ENCODE peak calls at places on chromosomes 7 and 10, in ten cellular contexts. One of them, this sample, is unnamed.

GRCh38 chr7:29806793-29807178 is 478 bp downstream of the WIPF3 start:
- ATAC-seq in activated T-cell treated with anti-CD3 and anti-CD28 coated beads, Interleukin-2, amount 50 U/mL, for 72 hours: no peak
- ATAC-seq in activated CD8-positive, alpha-beta memory T cell treated with anti-CD3 and anti-CD28 coated beads, Interleukin-2, amount 10 ng/mL, durations not matched to agents 7 days and 5 days: no peak
- ATAC-seq in Right ventricle myocardium inferior: no peak
- ATAC-seq in esophagus mucosa: peak; percentile 26
- ATAC-seq in lower lobe of right lung: no peak
- ATAC-seq in T-cell: no peak
- ATAC-seq in gastroesophageal sphincter: peak; percentile 32
- ATAC-seq in DND-41: no peak
- ATAC-seq in activated CD8-positive, alpha-beta T cell treated with anti-CD3 and anti-CD28 coated beads for 36 hours: no peak
- ATAC-seq in this sample: no peak

GRCh38 chr10:121596668-121597503 is 1.4 kb downstream of the FGFR2 start:
- ATAC-seq in DND-41: no peak
- ATAC-seq in gastroesophageal sphincter: peak; percentile 48
- ATAC-seq in activated CD8-positive, alpha-beta memory T cell treated with anti-CD3 and anti-CD28 coated beads, Interleukin-2, amount 10 ng/mL, durations not matched to agents 7 days and 5 days: no peak
- ATAC-seq in lower lobe of right lung: peak; percentile 77
- ATAC-seq in T-cell: no peak
- ATAC-seq in esophagus mucosa: peak; percentile 54
- ATAC-seq in activated CD8-positive, alpha-beta T cell treated with anti-CD3 and anti-CD28 coated beads for 36 hours: no peak
- ATAC-seq in Right ventricle myocardium inferior: peak; percentile 54
- ATAC-seq in activated T-cell treated with anti-CD3 and anti-CD28 coated beads, Interleukin-2, amount 50 U/mL, for 72 hours: no peak
- ATAC-seq in this sample: no peak

GRCh38 chr10:7886056-7886455 is 67.8 kb downstream of the TAF3 start:
- ATAC-seq in Right ventricle myocardium inferior: no peak
- ATAC-seq in activated CD8-positive, alpha-beta memory T cell treated with anti-CD3 and anti-CD28 coated beads, Interleukin-2, amount 10 ng/mL, durations not matched to agents 7 days and 5 days: no peak
- ATAC-seq in esophagus mucosa: peak; percentile 59
- ATAC-seq in gastroesophageal sphincter: no peak
- ATAC-seq in T-cell: no peak
- ATAC-seq in activated T-cell treated with anti-CD3 and anti-CD28 coated beads, Interleukin-2, amount 50 U/mL, for 72 hours: no peak
- ATAC-seq in activated CD8-positive, alpha-beta T cell treated with anti-CD3 and anti-CD28 coated beads for 36 hours: no peak
- ATAC-seq in DND-41: no peak
- ATAC-seq in lower lobe of right lung: no peak
- ATAC-seq in this sample: no peak

GRCh38 chr10:61452229-61452651 is 941 bp downstream of the TMEM26 start:
- ATAC-seq in gastroesophageal sphincter: no peak
- ATAC-seq in esophagus mucosa: no peak
- ATAC-seq in activated T-cell treated with anti-CD3 and anti-CD28 coated beads, Interleukin-2, amount 50 U/mL, for 72 hours: peak; percentile 25
- ATAC-seq in activated CD8-positive, alpha-beta T cell treated with anti-CD3 and anti-CD28 coated beads for 36 hours: no peak
- ATAC-seq in Right ventricle myocardium inferior: no peak
- ATAC-seq in T-cell: no peak
- ATAC-seq in activated CD8-positive, alpha-beta memory T cell treated with anti-CD3 and anti-CD28 coated beads, Interleukin-2, amount 10 ng/mL, durations not matched to agents 7 days and 5 days: no peak
- ATAC-seq in DND-41: peak; percentile 68
- ATAC-seq in lower lobe of right lung: peak; percentile 25
- ATAC-seq in this sample: no peak

GRCh38 chr7:47846117-47846836 is 102.0 kb downstream of the PKD1L1 start:
- ATAC-seq in activated CD8-positive, alpha-beta T cell treated with anti-CD3 and anti-CD28 coated beads for 36 hours: no peak
- ATAC-seq in T-cell: no peak
- ATAC-seq in DND-41: no peak
- ATAC-seq in gastroesophageal sphincter: no peak
- ATAC-seq in activated T-cell treated with anti-CD3 and anti-CD28 coated beads, Interleukin-2, amount 50 U/mL, for 72 hours: no peak
- ATAC-seq in activated CD8-positive, alpha-beta memory T cell treated with anti-CD3 and anti-CD28 coated beads, Interleukin-2, amount 10 ng/mL, durations not matched to agents 7 days and 5 days: no peak
- ATAC-seq in esophagus mucosa: peak; percentile 48
- ATAC-seq in lower lobe of right lung: peak; percentile 52
- ATAC-seq in Right ventricle myocardium inferior: peak; percentile 53
- ATAC-seq in this sample: no peak

GRCh38 chr7:158572000-158572828 is 15.4 kb downstream of the PTPRN2 start:
- ATAC-seq in DND-41: peak; percentile 50
- ATAC-seq in T-cell: no peak
- ATAC-seq in Right ventricle myocardium inferior: peak; percentile 28
- ATAC-seq in activated T-cell treated with anti-CD3 and anti-CD28 coated beads, Interleukin-2, amount 50 U/mL, for 72 hours: no peak
- ATAC-seq in esophagus mucosa: no peak
- ATAC-seq in activated CD8-positive, alpha-beta memory T cell treated with anti-CD3 and anti-CD28 coated beads, Interleukin-2, amount 10 ng/mL, durations not matched to agents 7 days and 5 days: no peak
- ATAC-seq in activated CD8-positive, alpha-beta T cell treated with anti-CD3 and anti-CD28 coated beads for 36 hours: no peak
- ATAC-seq in lower lobe of right lung: no peak
- ATAC-seq in gastroesophageal sphincter: no peak
- ATAC-seq in this sample: no peak

GRCh38 chr7:115478426-115478825 is 552.1 kb downstream of the TFEC start:
- ATAC-seq in activated T-cell treated with anti-CD3 and anti-CD28 coated beads, Interleukin-2, amount 50 U/mL, for 72 hours: no peak
- ATAC-seq in T-cell: no peak
- ATAC-seq in lower lobe of right lung: no peak
- ATAC-seq in esophagus mucosa: no peak
- ATAC-seq in gastroesophageal sphincter: no peak
- ATAC-seq in activated CD8-positive, alpha-beta T cell treated with anti-CD3 and anti-CD28 coated beads for 36 hours: no peak
- ATAC-seq in activated CD8-positive, alpha-beta memory T cell treated with anti-CD3 and anti-CD28 coated beads, Interleukin-2, amount 10 ng/mL, durations not matched to agents 7 days and 5 days: no peak
- ATAC-seq in DND-41: no peak
- ATAC-seq in Right ventricle myocardium inferior: no peak
- ATAC-seq in this sample: no peak

GRCh38 chr7:31439165-31439564 is 74.7 kb upstream of the ITPRID1 start:
- ATAC-seq in Right ventricle myocardium inferior: no peak
- ATAC-seq in gastroesophageal sphincter: no peak
- ATAC-seq in DND-41: no peak
- ATAC-seq in activated CD8-positive, alpha-beta memory T cell treated with anti-CD3 and anti-CD28 coated beads, Interleukin-2, amount 10 ng/mL, durations not matched to agents 7 days and 5 days: no peak
- ATAC-seq in T-cell: no peak
- ATAC-seq in activated T-cell treated with anti-CD3 and anti-CD28 coated beads, Interleukin-2, amount 50 U/mL, for 72 hours: no peak
- ATAC-seq in esophagus mucosa: no peak
- ATAC-seq in lower lobe of right lung: no peak
- ATAC-seq in activated CD8-positive, alpha-beta T cell treated with anti-CD3 and anti-CD28 coated beads for 36 hours: no peak
- ATAC-seq in this sample: no peak

GRCh38 chr7:129824291-129825004 is 128.3 kb downstream of the UBE2H start:
- ATAC-seq in gastroesophageal sphincter: no peak
- ATAC-seq in T-cell: no peak
- ATAC-seq in esophagus mucosa: no peak
- ATAC-seq in activated T-cell treated with anti-CD3 and anti-CD28 coated beads, Interleukin-2, amount 50 U/mL, for 72 hours: no peak
- ATAC-seq in DND-41: no peak
- ATAC-seq in activated CD8-positive, alpha-beta T cell treated with anti-CD3 and anti-CD28 coated beads for 36 hours: no peak
- ATAC-seq in Right ventricle myocardium inferior: no peak
- ATAC-seq in activated CD8-positive, alpha-beta memory T cell treated with anti-CD3 and anti-CD28 coated beads, Interleukin-2, amount 10 ng/mL, durations not matched to agents 7 days and 5 days: no peak
- ATAC-seq in lower lobe of right lung: no peak
- ATAC-seq in this sample: no peak

GRCh38 chr7:122902751-122903495 is 16.7 kb upstream of the CADPS2 start:
- ATAC-seq in esophagus mucosa: no peak
- ATAC-seq in T-cell: no peak
- ATAC-seq in activated T-cell treated with anti-CD3 and anti-CD28 coated beads, Interleukin-2, amount 50 U/mL, for 72 hours: no peak
- ATAC-seq in lower lobe of right lung: no peak
- ATAC-seq in activated CD8-positive, alpha-beta T cell treated with anti-CD3 and anti-CD28 coated beads for 36 hours: no peak
- ATAC-seq in gastroesophageal sphincter: no peak
- ATAC-seq in activated CD8-positive, alpha-beta memory T cell treated with anti-CD3 and anti-CD28 coated beads, Interleukin-2, amount 10 ng/mL, durations not matched to agents 7 days and 5 days: no peak
- ATAC-seq in DND-41: no peak
- ATAC-seq in Right ventricle myocardium inferior: no peak
- ATAC-seq in this sample: no peak

GRCh38 chr10:115921795-115922194 is 351.2 kb downstream of the GFRA1 start:
- ATAC-seq in esophagus mucosa: peak; percentile 56
- ATAC-seq in activated CD8-positive, alpha-beta T cell treated with anti-CD3 and anti-CD28 coated beads for 36 hours: no peak
- ATAC-seq in activated T-cell treated with anti-CD3 and anti-CD28 coated beads, Interleukin-2, amount 50 U/mL, for 72 hours: no peak
- ATAC-seq in activated CD8-positive, alpha-beta memory T cell treated with anti-CD3 and anti-CD28 coated beads, Interleukin-2, amount 10 ng/mL, durations not matched to agents 7 days and 5 days: no peak
- ATAC-seq in Right ventricle myocardium inferior: no peak
- ATAC-seq in DND-41: no peak
- ATAC-seq in gastroesophageal sphincter: no peak
- ATAC-seq in lower lobe of right lung: no peak
- ATAC-seq in T-cell: no peak
- ATAC-seq in this sample: no peak

GRCh38 chr10:113480828-113481502 is 71.9 kb upstream of the HABP2 start:
- ATAC-seq in Right ventricle myocardium inferior: no peak
- ATAC-seq in esophagus mucosa: peak; percentile 93
- ATAC-seq in activated CD8-positive, alpha-beta memory T cell treated with anti-CD3 and anti-CD28 coated beads, Interleukin-2, amount 10 ng/mL, durations not matched to agents 7 days and 5 days: no peak
- ATAC-seq in activated T-cell treated with anti-CD3 and anti-CD28 coated beads, Interleukin-2, amount 50 U/mL, for 72 hours: no peak
- ATAC-seq in T-cell: no peak
- ATAC-seq in gastroesophageal sphincter: no peak
- ATAC-seq in lower lobe of right lung: peak; percentile 93
- ATAC-seq in DND-41: no peak
- ATAC-seq in activated CD8-positive, alpha-beta T cell treated with anti-CD3 and anti-CD28 coated beads for 36 hours: no peak
- ATAC-seq in this sample: no peak

GRCh38 chr7:20777377-20778062 is 9.2 kb downstream of the SP8 start:
- ATAC-seq in activated T-cell treated with anti-CD3 and anti-CD28 coated beads, Interleukin-2, amount 50 U/mL, for 72 hours: no peak
- ATAC-seq in Right ventricle myocardium inferior: no peak
- ATAC-seq in activated CD8-positive, alpha-beta memory T cell treated with anti-CD3 and anti-CD28 coated beads, Interleukin-2, amount 10 ng/mL, durations not matched to agents 7 days and 5 days: no peak
- ATAC-seq in activated CD8-positive, alpha-beta T cell treated with anti-CD3 and anti-CD28 coated beads for 36 hours: no peak
- ATAC-seq in esophagus mucosa: no peak
- ATAC-seq in T-cell: no peak
- ATAC-seq in DND-41: no peak
- ATAC-seq in gastroesophageal sphincter: peak; percentile 13
- ATAC-seq in lower lobe of right lung: peak; percentile 72
- ATAC-seq in this sample: no peak

GRCh38 chr7:55130079-55130476 is 111.3 kb downstream of the EGFR start:
- ATAC-seq in T-cell: no peak
- ATAC-seq in esophagus mucosa: peak; percentile 25
- ATAC-seq in DND-41: no peak
- ATAC-seq in activated CD8-positive, alpha-beta T cell treated with anti-CD3 and anti-CD28 coated beads for 36 hours: no peak
- ATAC-seq in gastroesophageal sphincter: peak; percentile 11
- ATAC-seq in activated CD8-positive, alpha-beta memory T cell treated with anti-CD3 and anti-CD28 coated beads, Interleukin-2, amount 10 ng/mL, durations not matched to agents 7 days and 5 days: no peak
- ATAC-seq in lower lobe of right lung: no peak
- ATAC-seq in Right ventricle myocardium inferior: no peak
- ATAC-seq in activated T-cell treated with anti-CD3 and anti-CD28 coated beads, Interleukin-2, amount 50 U/mL, for 72 hours: no peak
- ATAC-seq in this sample: no peak

GRCh38 chr7:99129536-99129935 is 14.4 kb downstream of the SMURF1 start:
- ATAC-seq in activated CD8-positive, alpha-beta memory T cell treated with anti-CD3 and anti-CD28 coated beads, Interleukin-2, amount 10 ng/mL, durations not matched to agents 7 days and 5 days: no peak
- ATAC-seq in DND-41: no peak
- ATAC-seq in activated CD8-positive, alpha-beta T cell treated with anti-CD3 and anti-CD28 coated beads for 36 hours: no peak
- ATAC-seq in activated T-cell treated with anti-CD3 and anti-CD28 coated beads, Interleukin-2, amount 50 U/mL, for 72 hours: no peak
- ATAC-seq in T-cell: no peak
- ATAC-seq in gastroesophageal sphincter: no peak
- ATAC-seq in lower lobe of right lung: no peak
- ATAC-seq in esophagus mucosa: no peak
- ATAC-seq in Right ventricle myocardium inferior: no peak
- ATAC-seq in this sample: no peak

GRCh38 chr10:97574374-97575100 is 2.0 kb downstream of the ANKRD2 start:
- ATAC-seq in activated CD8-positive, alpha-beta memory T cell treated with anti-CD3 and anti-CD28 coated beads, Interleukin-2, amount 10 ng/mL, durations not matched to agents 7 days and 5 days: no peak
- ATAC-seq in lower lobe of right lung: peak; percentile 78
- ATAC-seq in activated T-cell treated with anti-CD3 and anti-CD28 coated beads, Interleukin-2, amount 50 U/mL, for 72 hours: no peak
- ATAC-seq in activated CD8-positive, alpha-beta T cell treated with anti-CD3 and anti-CD28 coated beads for 36 hours: no peak
- ATAC-seq in T-cell: no peak
- ATAC-seq in Right ventricle myocardium inferior: peak; percentile 62
- ATAC-seq in DND-41: no peak
- ATAC-seq in gastroesophageal sphincter: peak; percentile 88
- ATAC-seq in esophagus mucosa: peak; percentile 37
- ATAC-seq in this sample: no peak

GRCh38 chr7:135321556-135321955 is 87.9 kb downstream of the STRA8 start:
- ATAC-seq in T-cell: no peak
- ATAC-seq in activated CD8-positive, alpha-beta memory T cell treated with anti-CD3 and anti-CD28 coated beads, Interleukin-2, amount 10 ng/mL, durations not matched to agents 7 days and 5 days: no peak
- ATAC-seq in lower lobe of right lung: no peak
- ATAC-seq in DND-41: no peak
- ATAC-seq in esophagus mucosa: peak; percentile 74
- ATAC-seq in activated T-cell treated with anti-CD3 and anti-CD28 coated beads, Interleukin-2, amount 50 U/mL, for 72 hours: no peak
- ATAC-seq in Right ventricle myocardium inferior: peak; percentile 92
- ATAC-seq in activated CD8-positive, alpha-beta T cell treated with anti-CD3 and anti-CD28 coated beads for 36 hours: no peak
- ATAC-seq in gastroesophageal sphincter: peak; percentile 70
- ATAC-seq in this sample: no peak

GRCh38 chr10:68180490-68180889 is 51.4 kb downstream of the ATOH7 start:
- ATAC-seq in activated T-cell treated with anti-CD3 and anti-CD28 coated beads, Interleukin-2, amount 50 U/mL, for 72 hours: no peak
- ATAC-seq in activated CD8-positive, alpha-beta T cell treated with anti-CD3 and anti-CD28 coated beads for 36 hours: no peak
- ATAC-seq in gastroesophageal sphincter: no peak
- ATAC-seq in DND-41: no peak
- ATAC-seq in lower lobe of right lung: no peak
- ATAC-seq in activated CD8-positive, alpha-beta memory T cell treated with anti-CD3 and anti-CD28 coated beads, Interleukin-2, amount 10 ng/mL, durations not matched to agents 7 days and 5 days: no peak
- ATAC-seq in esophagus mucosa: no peak
- ATAC-seq in Right ventricle myocardium inferior: no peak
- ATAC-seq in T-cell: no peak
- ATAC-seq in this sample: no peak

GRCh38 chr10:95601116-95601719 is 40.0 kb upstream of the SORBS1 start:
- ATAC-seq in lower lobe of right lung: peak; percentile 93
- ATAC-seq in activated T-cell treated with anti-CD3 and anti-CD28 coated beads, Interleukin-2, amount 50 U/mL, for 72 hours: peak; percentile 71
- ATAC-seq in gastroesophageal sphincter: peak; percentile 84
- ATAC-seq in activated CD8-positive, alpha-beta memory T cell treated with anti-CD3 and anti-CD28 coated beads, Interleukin-2, amount 10 ng/mL, durations not matched to agents 7 days and 5 days: peak; percentile 51
- ATAC-seq in esophagus mucosa: peak; percentile 96
- ATAC-seq in DND-41: peak; percentile 76
- ATAC-seq in T-cell: peak; percentile 51
- ATAC-seq in Right ventricle myocardium inferior: peak; percentile 93
- ATAC-seq in activated CD8-positive, alpha-beta T cell treated with anti-CD3 and anti-CD28 coated beads for 36 hours: no peak
- ATAC-seq in this sample: peak; percentile 77

This sample was measured in activated T-helper 17 cell treated with anti-CD3 and anti-CD28 coated beads, Interleukin-2, amount 50 U/mL, for 72 hours.